ENCODE peak calls at places on chromosome 6, in four cellular contexts. H is EH, W is stomach, E is T-cell. T is an unnamed sample.

GRCh38 chr6:44653761-44654218 is 266.3 kb downstream of the CDC5L start:
- DNase-seq in H (peak; percentile 88), W (no peak), E (no peak), T (no peak)

GRCh38 chr6:392441-393390 is 1.2 kb downstream of the IRF4 start:
- DNase-seq in H (no peak), W (no peak), E (no peak), T (no peak)

GRCh38 chr6:168201383-168201782 is 118.2 kb downstream of the DACT2 start:
- DNase-seq in H (no peak), W (peak; percentile 35), E (no peak), T (no peak)

GRCh38 chr6:7201732-7202541 is 94.2 kb downstream of the RREB1 start:
- DNase-seq in H (no peak), W (peak; percentile 51), E (peak; percentile 19), T (peak; percentile 58)

GRCh38 chr6:160767019-160767646 is 65.1 kb downstream of the PLG start:
- DNase-seq in H (no peak), W (peak; percentile 74), E (peak; percentile 22), T (peak; percentile 56)

GRCh38 chr6:128131566-128131965 is 230.7 kb upstream of the THEMIS start:
- DNase-seq in H (peak; percentile 73), W (no peak), E (no peak), T (no peak)

GRCh38 chr6:158389188-158389919 is 77.1 kb downstream of the TULP4 start:
- DNase-seq in H (peak; percentile 25), W (no peak), E (no peak), T (no peak)

GRCh38 chr6:147621280-147621679 is 112.8 kb downstream of the SAMD5 start:
- DNase-seq in H (peak; percentile 82), W (no peak), E (no peak), T (no peak)

GRCh38 chr6:87944541-87944954 is 103.1 kb upstream of the SPACA1 start:
- DNase-seq in H (peak; percentile 71), W (peak; percentile 31), E (no peak), T (peak; percentile 37)

GRCh38 chr6:46172176-46172575 is 1.4 kb upstream of the ENPP5 start:
- DNase-seq in H (no peak), W (no peak), E (no peak), T (no peak)

GRCh38 chr6:46453756-46454316 is 37.4 kb downstream of the RCAN2 start:
- DNase-seq in H (peak; percentile 54), W (no peak), E (no peak), T (no peak)

GRCh38 chr6:139820191-139820590 is 445.7 kb upstream of the CITED2 start:
- DNase-seq in H (peak; percentile 87), W (no peak), E (no peak), T (no peak)

GRCh38 chr6:15916581-15916980 is 212.3 kb upstream of the MYLIP start:
- DNase-seq in H (no peak), W (no peak), E (no peak), T (no peak)

T was measured in mucosa of descending colon.